ENCODE peak calls at places on chromosomes 11 and 22, in nine cellular contexts. G is T-helper 1 cell, X is kidney tubule cell, W is transverse colon, F is LoVo, H is RKO, Z is NCI-H1930, Y is neural progenitor cell, D is Right ventricle myocardium superior. Q is an unnamed sample.

GRCh38 chr11:123301696-123302400 is 106.8 kb upstream of the CLMP start:
- DNase-seq in Z (no peak), W (peak; percentile 63), Y (peak; percentile 94), X (peak; percentile 65), F (peak; percentile 11), D (peak; percentile 73), H (no peak), G (peak; percentile 25), Q (no peak)

GRCh38 chr22:30876221-30876751 is 92.3 kb downstream of the MORC2 start:
- DNase-seq in Z (no peak), F (no peak), Y (no peak), G (no peak), X (no peak), H (no peak), D (peak; percentile 26), W (no peak), Q (no peak)

GRCh38 chr11:8354622-8355417 is 91.1 kb upstream of the LMO1 start:
- DNase-seq in Y (peak; percentile 83), F (no peak), X (peak; percentile 42), Z (no peak), W (no peak), D (no peak), H (no peak), G (no peak), Q (no peak)

GRCh38 chr11:15291885-15292284 is 177.2 kb downstream of the INSC start:
- DNase-seq in X (peak; percentile 33), W (no peak), Z (no peak), F (no peak), G (no peak), Y (no peak), H (no peak), D (peak; percentile 58), Q (no peak)

GRCh38 chr11:130031945-130032344 is 29.3 kb upstream of the PRDM10 start:
- DNase-seq in G (no peak), X (no peak), H (no peak), W (no peak), Y (no peak), Z (no peak), D (no peak), F (no peak), Q (no peak)

GRCh38 chr22:26732284-26732683 is 74.9 kb downstream of the MIAT start:
- DNase-seq in D (no peak), W (no peak), G (no peak), H (no peak), Z (no peak), Y (no peak), X (no peak), F (no peak), Q (no peak)

GRCh38 chr11:36945384-36945783 is 347.3 kb upstream of the RAG2 start:
- DNase-seq in D (no peak), Y (no peak), F (peak; percentile 3), X (peak; percentile 22), H (peak; percentile 44), Z (no peak), G (no peak), W (no peak), Q (no peak)

GRCh38 chr11:132125855-132126841 is 755.7 kb downstream of the NTM start:
- DNase-seq in Y (peak; percentile 52), D (peak; percentile 52), G (no peak), H (no peak), F (no peak), W (no peak), Z (no peak), X (peak; percentile 38), Q (no peak)

GRCh38 chr22:49853981-49854791 is 542 bp downstream of the ZBED4 start:
- DNase-seq in H (peak; percentile 37), D (no peak), W (peak; percentile 50), G (no peak), X (peak; percentile 46), Y (peak; percentile 68), Z (no peak), F (peak; percentile 19), Q (no peak)

GRCh38 chr22:49852898-49853894 is at the start of gene ZBED4:
- DNase-seq in D (peak; percentile 99), W (peak; percentile 99), F (peak; percentile 99), H (peak; percentile 92), Z (peak; percentile 94), Y (peak; percentile 99), G (peak; percentile 96), X (peak; percentile 97), Q (peak; percentile 87)

GRCh38 chr22:19984201-19984753 is 32.3 kb downstream of the ARVCF start:
- DNase-seq in Y (no peak), Z (no peak), F (peak; percentile 53), D (peak; percentile 73), G (no peak), H (peak; percentile 85), W (no peak), X (peak; percentile 88), Q (peak; percentile 65)

GRCh38 chr11:33195391-33196190 is 34.3 kb upstream of the CSTF3 start:
- DNase-seq in G (no peak), W (no peak), Y (peak; percentile 30), Z (peak; percentile 81), D (no peak), H (no peak), F (no peak), X (no peak), Q (no peak)

GRCh38 chr11:58907780-58908179 is 31.5 kb upstream of the GLYATL1 start:
- DNase-seq in Z (no peak), D (no peak), G (no peak), H (no peak), X (no peak), W (no peak), Y (no peak), F (no peak), Q (no peak)

GRCh38 chr11:60252208-60252566 is 9.2 kb upstream of the MS4A4E start:
- DNase-seq in G (no peak), Y (no peak), W (no peak), H (no peak), F (no peak), Z (no peak), D (no peak), X (no peak), Q (no peak)

GRCh38 chr22:42868751-42869251 is 11.7 kb upstream of the ARFGAP3 start:
- DNase-seq in H (no peak), D (peak; percentile 74), Z (no peak), Y (no peak), G (no peak), F (no peak), W (peak; percentile 45), X (no peak), Q (no peak)

GRCh38 chr11:68714047-68714856 is 29.9 kb downstream of the GAL start:
- DNase-seq in Z (no peak), F (no peak), H (no peak), D (no peak), W (no peak), X (peak; percentile 52), Y (peak; percentile 58), G (no peak), Q (no peak)

GRCh38 chr22:39225591-39225990 is 19.2 kb downstream of the PDGFB start:
- DNase-seq in Y (no peak), D (no peak), H (no peak), F (no peak), G (no peak), X (no peak), Z (no peak), W (no peak), Q (no peak)

GRCh38 chr22:32920734-32921133 is 119.2 kb downstream of the TIMP3 start:
- DNase-seq in H (no peak), D (no peak), Y (no peak), Z (no peak), W (no peak), F (no peak), G (no peak), X (no peak), Q (no peak)

GRCh38 chr11:88576741-88577140 is 239.2 kb upstream of the CTSC start:
- DNase-seq in W (no peak), F (no peak), H (no peak), Z (no peak), G (no peak), X (no peak), D (no peak), Y (no peak), Q (no peak)

Q was measured in RCC 7860.